ENCODE peak calls at places on chromosomes 6 and 20, in seven cellular contexts. L is HCEC 1CT, E is SIG-M5, P is PC-9, Z is Peyer's patch, Q is RCC 7860, H is cardiac muscle cell. A is an unnamed sample.
A peak's percentile ranks its signal among the peaks of the same experiment; 100 is the strongest.

GRCh38 chr20:53163486-53163885 is 191.3 kb downstream of the TSHZ2 start:
- DNase-seq in L (no peak), Q (peak; percentile 63), P (no peak), H (no peak), E (no peak), Z (no peak), A (peak; percentile 79)

GRCh38 chr6:114058435-114058834 is 87.5 kb upstream of the HDAC2 start:
- DNase-seq in E (no peak), Z (no peak), P (no peak), Q (no peak), L (no peak), H (no peak), A (no peak)

GRCh38 chr20:4829494-4830211 is 107.9 kb downstream of the PRND start:
- DNase-seq in Q (no peak), L (no peak), E (peak; percentile 99), P (no peak), Z (no peak), H (no peak), A (no peak)

GRCh38 chr20:58783515-58783914 is 67.2 kb downstream of the GNAS-AS1 start:
- DNase-seq in Q (no peak), P (no peak), E (no peak), L (no peak), Z (no peak), H (no peak), A (no peak)

GRCh38 chr6:39228111-39228971 is 934 bp downstream of the KCNK5 start:
- DNase-seq in Z (no peak), E (no peak), Q (no peak), H (no peak), L (no peak), P (no peak), A (no peak)

GRCh38 chr6:125197795-125198269 is 44.3 kb downstream of the TPD52L1 start:
- DNase-seq in P (peak; percentile 68), Q (peak; percentile 83), E (no peak), Z (peak; percentile 83), L (peak; percentile 77), H (peak; percentile 70), A (peak; percentile 21)

GRCh38 chr20:4064118-4064962 is 49.0 kb upstream of the RNF24 start:
- DNase-seq in Q (peak; percentile 74), E (peak; percentile 67), P (peak; percentile 48), L (peak; percentile 96), Z (peak; percentile 85), H (peak; percentile 49), A (peak; percentile 92)

GRCh38 chr20:57251344-57251743 is 15.1 kb downstream of the BMP7 start:
- DNase-seq in Q (peak; percentile 23), E (no peak), P (no peak), Z (no peak), L (no peak), H (no peak), A (no peak)

GRCh38 chr6:84027340-84028183 is 6.0 kb upstream of the MRAP2 start:
- DNase-seq in Z (no peak), E (no peak), P (peak; percentile 37), L (no peak), H (no peak), Q (no peak), A (peak; percentile 60)

GRCh38 chr20:52313335-52313963 is 121.9 kb upstream of the ZFP64 start:
- DNase-seq in E (no peak), L (peak; percentile 26), H (peak; percentile 60), Q (peak; percentile 25), Z (no peak), P (no peak), A (peak; percentile 75)

GRCh38 chr6:37308084-37308817 is 45.5 kb upstream of the RNF8 start:
- DNase-seq in Q (no peak), P (peak; percentile 11), H (peak; percentile 54), Z (no peak), E (no peak), L (peak; percentile 7), A (no peak)

GRCh38 chr20:19025430-19026120 is 186.9 kb upstream of the SLC24A3 start:
- DNase-seq in E (no peak), L (no peak), Q (no peak), Z (no peak), H (no peak), P (no peak), A (no peak)

GRCh38 chr6:140385686-140386085 is 1011.2 kb upstream of the CITED2 start:
- DNase-seq in Q (no peak), L (no peak), E (no peak), H (no peak), P (no peak), Z (no peak), A (no peak)

GRCh38 chr20:2633381-2633780 is 19.1 kb upstream of the NOP56 start:
- DNase-seq in Z (no peak), L (no peak), H (no peak), E (no peak), P (no peak), Q (no peak), A (no peak)

GRCh38 chr6:88914180-88914579 is 49.2 kb downstream of the RNGTT start:
- DNase-seq in E (no peak), H (no peak), P (no peak), Q (no peak), L (no peak), Z (no peak), A (no peak)

GRCh38 chr6:99736302-99736701 is 129.7 kb downstream of the PRDM13 start:
- DNase-seq in H (no peak), Z (no peak), E (no peak), P (no peak), Q (no peak), L (no peak), A (no peak)

GRCh38 chr6:692356-692851 is 535 bp downstream of the EXOC2 start:
- DNase-seq in Q (peak; percentile 28), H (peak; percentile 35), P (peak; percentile 48), E (no peak), L (peak; percentile 42), Z (peak; percentile 82), A (peak; percentile 68)

GRCh38 chr6:127118505-127119360 is at the start of gene RSPO3:
- DNase-seq in L (peak; percentile 16), Q (no peak), P (peak; percentile 35), E (no peak), Z (peak; percentile 47), H (peak; percentile 74), A (peak; percentile 55)

GRCh38 chr6:111841822-111842221 is 31.4 kb downstream of the FYN start:
- DNase-seq in L (no peak), E (no peak), Q (no peak), H (no peak), P (no peak), Z (peak; percentile 83), A (no peak)

GRCh38 chr20:44003609-44004008 is 89.0 kb downstream of the TOX2 start:
- DNase-seq in H (no peak), P (no peak), Q (no peak), Z (no peak), E (no peak), L (no peak), A (no peak)

GRCh38 chr6:3139090-3139903 is 18.0 kb downstream of the TUBB2A start:
- DNase-seq in Q (peak; percentile 26), E (peak; percentile 13), P (no peak), L (peak; percentile 82), Z (peak; percentile 92), H (no peak), A (peak; percentile 32)

GRCh38 chr20:10239954-10240353 is 21.3 kb downstream of the SNAP25 start:
- DNase-seq in Q (no peak), E (no peak), L (no peak), Z (no peak), P (peak; percentile 38), H (peak; percentile 52), A (no peak)

A was measured in GM03348.